ENCODE peak calls at places on chromosome 19, in six cellular contexts. C, D, W, R, J and P are unnamed samples. For H3K36me3, the result is how much of the 10 kb centered on the place peaks cover.

GRCh38 chr19:19997656-19998268 is 41.5 kb downstream of the ZNF682 start:
- DNase-seq in D (no peak), C (no peak), J (no peak), R (peak), W (peak), P (no peak)

GRCh38 chr19:38035515-38036495 is 128.8 kb downstream of the SIPA1L3 start:
- DNase-seq in D (no peak), C (peak), W (no peak), R (no peak), J (peak), P (no peak)

GRCh38 chr19:40305403-40305802 is 20.3 kb upstream of the AKT2 start:
- DNase-seq in J (peak), R (peak), W (peak), D (peak), C (peak), P (peak)

GRCh38 chr19:19384486-19384885 is 21.0 kb upstream of the GATAD2A start:
- DNase-seq in W (no peak), R (no peak), C (no peak), D (no peak), J (no peak), P (no peak)

GRCh38 chr19:54002495-54003315 is 11.3 kb downstream of the CACNG6 start:
- DNase-seq in D (no peak), W (no peak), C (no peak), J (no peak), R (no peak), P (no peak)

GRCh38 chr19:11373166-11373884 is 1.1 kb upstream of the SWSAP1 start:
- DNase-seq in W (no peak), D (no peak), C (peak), J (no peak), R (no peak), P (no peak)

GRCh38 chr19:4217429-4218264 is 11.7 kb upstream of the EBI3 start:
- DNase-seq in D (no peak), J (no peak), W (no peak), R (no peak), C (no peak), P (no peak)

GRCh38 chr19:50266896-50267295 is 62.3 kb downstream of the KCNC3 start:
- DNase-seq in D (no peak), R (no peak), J (no peak), W (no peak), C (no peak), P (no peak)

GRCh38 chr19:7863157-7863970 is 10.8 kb downstream of the PRR36 start:
- DNase-seq in J (no peak), C (no peak), R (no peak), W (no peak), D (no peak), P (no peak)

GRCh38 chr19:9054768-9055167 is 32.1 kb upstream of the OR1M1 start:
- DNase-seq in W (no peak), R (peak), C (no peak), D (no peak), J (no peak), P (no peak)

GRCh38 chr19:13036366-13036976 is 41.2 kb downstream of the NFIX start:
- DNase-seq in W (no peak), D (no peak), C (no peak), R (peak), J (peak), P (peak)

GRCh38 chr19:307111-307531 is 15.9 kb upstream of the PLPP2 start:
- DNase-seq in J (no peak), W (no peak), D (no peak), C (no peak), R (no peak), P (no peak)
- H3K36me3 ChIP-seq in J (half or more), W (under half), D (under half), C (half or more), R (under half), P (half or more)

GRCh38 chr19:625257-625656 is 8.1 kb downstream of the POLRMT start:
- DNase-seq in C (no peak), J (no peak), W (no peak), D (no peak), R (no peak), P (no peak)
- H3K36me3 ChIP-seq in C (half or more), J (under half), W (half or more), D (under half), R (under half), P (half or more)

DNA sequence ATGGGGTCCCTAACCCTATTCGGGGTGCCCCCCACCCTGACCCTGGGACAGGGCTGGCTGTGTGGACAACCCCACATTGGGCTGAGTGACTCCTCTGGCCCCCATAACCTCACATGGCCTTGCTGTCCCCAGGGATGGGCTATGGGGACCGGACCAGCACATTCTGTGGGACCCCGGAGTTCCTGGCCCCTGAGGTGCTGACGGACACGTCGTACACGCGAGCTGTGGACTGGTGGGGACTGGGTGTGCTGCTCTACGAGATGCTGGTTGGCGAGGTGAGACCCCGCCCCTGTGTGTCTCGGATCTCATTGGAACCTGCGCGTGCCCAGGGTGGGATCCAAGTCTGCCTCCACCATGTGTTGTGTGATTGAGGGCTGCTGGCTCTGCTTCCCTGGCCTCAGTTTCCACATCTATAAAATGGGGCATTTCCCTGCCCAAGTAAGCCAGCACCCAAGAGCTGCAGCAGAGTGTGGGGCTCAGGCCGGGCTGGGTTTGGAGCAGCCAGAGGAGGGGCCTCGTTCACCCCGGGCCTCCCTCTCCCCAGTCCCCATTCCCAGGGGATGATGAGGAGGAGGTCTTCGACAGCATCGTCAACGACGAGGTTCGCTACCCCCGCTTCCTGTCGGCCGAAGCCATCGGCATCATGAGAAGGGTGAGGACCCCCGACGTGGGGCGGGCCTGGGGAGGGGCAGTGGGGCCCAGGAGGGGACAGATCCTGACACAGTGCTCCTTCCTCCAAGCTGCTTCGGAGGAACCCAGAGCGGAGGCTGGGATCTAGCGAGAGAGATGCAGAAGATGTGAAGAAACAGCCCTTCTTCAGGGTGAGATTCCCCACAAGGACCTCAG is 4.9 kb downstream of the PTGER1 start:
- DNase-seq in D (no peak), C (no peak), R (no peak), W (no peak), J (no peak), P (no peak)
- H3K36me3 ChIP-seq in D (under half), C (half or more), R (under half), W (under half), J (under half), P (half or more)

DNA sequence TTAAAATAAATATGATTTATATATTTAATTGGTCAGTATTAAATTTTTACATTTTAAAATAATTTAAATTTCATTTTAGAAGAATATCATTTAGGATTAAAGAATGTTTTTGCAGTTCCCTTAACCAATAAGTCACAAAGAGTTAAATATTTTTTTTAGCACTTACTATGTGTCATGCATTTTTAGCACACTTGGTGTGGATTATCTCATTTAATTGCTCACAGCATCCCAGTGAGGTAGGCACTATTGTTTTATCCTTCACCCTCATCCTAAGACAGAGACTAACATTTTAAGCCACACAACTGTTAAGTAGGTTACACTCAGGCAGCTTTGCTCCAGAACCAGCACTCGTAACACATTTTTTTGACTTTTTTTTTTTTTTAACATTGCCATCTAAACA is 78.2 kb downstream of the URI1 start:
- DNase-seq in C (no peak), R (no peak), W (no peak), J (no peak), D (no peak), P (no peak)
- H3K36me3 ChIP-seq in C (under half), R (under half), W (under half), J (under half), D (under half), P (under half)